ENCODE peak calls at places on chromosomes 5 and 9, in four cellular contexts. U, V, S and F are unnamed samples.

GRCh38 chr9:136740971-136741884 is 1.5 kb downstream of the LCN10 start:
- DNase-seq in S (no peak), U (no peak), V (no peak), F (no peak)

GRCh38 chr5:16784088-16784487 is 152.0 kb downstream of the MYO10 start:
- DNase-seq in V (no peak), S (no peak), U (no peak), F (no peak)

GRCh38 chr5:140548791-140549190 is 1.3 kb downstream of the EIF4EBP3 start:
- DNase-seq in V (no peak), S (no peak), U (no peak), F (no peak)

GRCh38 chr5:78008356-78008967 is 232.3 kb upstream of the TBCA start:
- DNase-seq in S (peak), U (peak), V (peak), F (peak)

GRCh38 chr5:111072949-111073682 is 1.6 kb downstream of the TSLP start:
- DNase-seq in U (peak), V (peak), S (peak), F (peak)

GRCh38 chr5:82234880-82235279 is 43.3 kb downstream of the RPS23 start:
- DNase-seq in U (no peak), S (no peak), V (peak), F (peak)

GRCh38 chr9:104279535-104280215 is 185.6 kb downstream of the SMC2 start:
- DNase-seq in V (peak), U (no peak), S (no peak), F (no peak)

GRCh38 chr5:1882337-1883119 is at the start of gene IRX4:
- DNase-seq in V (peak), U (no peak), S (no peak), F (no peak)

GRCh38 chr9:126363847-126364671 is 37.4 kb downstream of the MVB12B start:
- DNase-seq in U (no peak), V (no peak), S (no peak), F (no peak)

GRCh38 chr5:138354926-138355378 is 2.5 kb downstream of the KDM3B start:
- DNase-seq in V (peak), U (peak), S (peak), F (peak)

GRCh38 chr9:91736311-91736710 is 213.7 kb downstream of the ROR2 start:
- DNase-seq in S (no peak), V (no peak), U (no peak), F (no peak)

GRCh38 chr9:5817776-5818336 is 15.1 kb downstream of the ERMP1 start:
- DNase-seq in V (peak), U (peak), S (no peak), F (no peak)

GRCh38 chr5:1809416-1810035 is 8.3 kb downstream of the NDUFS6 start:
- DNase-seq in U (no peak), V (no peak), S (no peak), F (no peak)

GRCh38 chr9:37229882-37230482 is 109.6 kb downstream of the ZCCHC7 start:
- DNase-seq in U (no peak), V (no peak), S (no peak), F (peak)

GRCh38 chr9:11063263-11063662 is 450.5 kb upstream of the PTPRD start:
- DNase-seq in S (no peak), V (no peak), U (no peak), F (no peak)

GRCh38 chr5:94968507-94969095 is 316.3 kb downstream of the MCTP1 start:
- DNase-seq in U (peak), S (peak), V (peak), F (peak)

GRCh38 chr9:112174965-112175795 is at the start of gene SUSD1:
- DNase-seq in U (peak), V (no peak), S (peak), F (peak)

GRCh38 chr9:26426732-26427131 is 465.9 kb downstream of the CAAP1 start:
- DNase-seq in U (no peak), S (no peak), V (no peak), F (no peak)

GRCh38 chr9:37491939-37492338 is 6.2 kb downstream of the POLR1E start:
- DNase-seq in S (no peak), V (no peak), U (no peak), F (no peak)

GRCh38 chr5:137631453-137631852 is 104.4 kb downstream of the KLHL3 start:
- DNase-seq in S (no peak), U (no peak), V (no peak), F (no peak)

GRCh38 chr5:378301-378891 is 56.9 kb downstream of the AHRR start:
- DNase-seq in U (no peak), S (peak), V (no peak), F (peak)

GRCh38 chr5:111224561-111224989 is 391 bp downstream of the CAMK4 start:
- DNase-seq in V (peak), S (no peak), U (peak), F (no peak)

GRCh38 chr5:148585988-148586387 is 68.3 kb downstream of the HTR4 start:
- DNase-seq in U (no peak), V (no peak), S (no peak), F (no peak)

GRCh38 chr5:146852089-146852488 is 26.5 kb downstream of the PPP2R2B start:
- DNase-seq in V (no peak), U (no peak), S (no peak), F (no peak)

GRCh38 chr5:6721442-6721841 is 8.2 kb downstream of the TENT4A start:
- DNase-seq in S (no peak), U (no peak), V (no peak), F (no peak)

GRCh38 chr5:116908537-116908936 is 333.9 kb upstream of the SEMA6A start:
- DNase-seq in S (peak), U (no peak), V (no peak), F (no peak)

GRCh38 chr5:118981783-118982182 is 6.6 kb downstream of the DTWD2 start:
- DNase-seq in V (peak), U (no peak), S (no peak), F (peak)

GRCh38 chr5:57805732-57806131 is 323.1 kb upstream of the ACTBL2 start:
- DNase-seq in U (no peak), V (no peak), S (no peak), F (no peak)

GRCh38 chr5:152607393-152608165 is 202.5 kb upstream of the NMUR2 start:
- DNase-seq in U (no peak), S (no peak), V (no peak), F (no peak)

GRCh38 chr5:58046371-58046770 is 413.5 kb downstream of the PLK2 start:
- DNase-seq in S (no peak), U (no peak), V (no peak), F (no peak)

GRCh38 chr5:98121036-98121936 is 652.2 kb upstream of the RGMB start:
- DNase-seq in U (no peak), V (no peak), S (peak), F (no peak)

GRCh38 chr9:115943591-115944165 is 209.9 kb upstream of the PAPPA start:
- DNase-seq in U (no peak), S (no peak), V (no peak), F (no peak)

GRCh38 chr9:97502222-97502983 is 937 bp downstream of the TMOD1 start:
- DNase-seq in V (no peak), U (peak), S (peak), F (peak)

GRCh38 chr9:21559402-21560280 is 77.5 kb upstream of the IFNE start:
- DNase-seq in U (peak), V (peak), S (peak), F (peak)

GRCh38 chr5:158414333-158414762 is 555.4 kb upstream of the CLINT1 start:
- DNase-seq in V (no peak), U (no peak), S (no peak), F (no peak)

GRCh38 chr5:141914154-141914743 is 9.4 kb upstream of the DELE1 start:
- DNase-seq in S (no peak), U (peak), V (no peak), F (peak)

GRCh38 chr5:41738695-41739354 is 131.4 kb downstream of the OXCT1 start:
- DNase-seq in S (no peak), V (no peak), U (no peak), F (no peak)

GRCh38 chr9:35108461-35108860 is 5.5 kb upstream of the STOML2 start:
- DNase-seq in U (no peak), S (no peak), V (no peak), F (no peak)

GRCh38 chr9:17829812-17830385 is 251.0 kb downstream of the SH3GL2 start:
- DNase-seq in V (no peak), U (no peak), S (no peak), F (no peak)